ENCODE peak calls at places on chromosomes 6 and 20, in five cellular contexts. E is astrocyte, X is dorsolateral prefrontal cortex, G is left ventricle myocardium inferior, F is mammary epithelial cell. D is an unnamed sample.
A peak's percentile ranks its signal among the peaks of the same experiment; 100 is the strongest.

GRCh38 chr6:158605266-158605878 is 39.2 kb downstream of the DYNLT1 start:
- DNase-seq in E (peak; percentile 50), F (peak; percentile 53), X (peak; percentile 62), G (no peak), D (peak; percentile 76)

GRCh38 chr6:43283514-43283901 is 14.6 kb upstream of the SLC22A7 start:
- DNase-seq in E (no peak), X (no peak), F (no peak), G (no peak), D (no peak)

GRCh38 chr6:35722121-35722761 is 14.6 kb upstream of the ARMC12 start:
- DNase-seq in G (peak; percentile 71), F (no peak), E (no peak), X (no peak), D (peak; percentile 87)

GRCh38 chr20:49096212-49096730 is 50.2 kb downstream of the CSE1L start:
- DNase-seq in G (no peak), F (no peak), X (no peak), E (no peak), D (no peak)

GRCh38 chr20:59042151-59042795 is at the start of gene PRELID3B:
- DNase-seq in G (peak; percentile 36), E (no peak), F (peak; percentile 60), X (no peak), D (peak; percentile 79)

GRCh38 chr20:3563548-3564177 is 92.8 kb downstream of the ATRN start:
- DNase-seq in F (peak; percentile 39), G (no peak), X (no peak), E (peak; percentile 14), D (peak; percentile 31)

GRCh38 chr6:163748036-163748435 is 333.5 kb downstream of the QKI start:
- DNase-seq in G (no peak), F (no peak), E (no peak), X (no peak), D (no peak)

GRCh38 chr6:42864602-42865001 is 14.8 kb upstream of the RPL7L1 start:
- DNase-seq in G (no peak), F (no peak), E (no peak), X (peak; percentile 11), D (no peak)

GRCh38 chr6:108157234-108157971 is 8.4 kb upstream of the NR2E1 start:
- DNase-seq in X (no peak), F (no peak), G (no peak), E (no peak), D (no peak)
- H3K27ac ChIP-seq in X (no peak overlapping the region), F (no peak overlapping the region), G (no peak overlapping the region), E (no peak overlapping the region), D (no peak overlapping the region)

DNA sequence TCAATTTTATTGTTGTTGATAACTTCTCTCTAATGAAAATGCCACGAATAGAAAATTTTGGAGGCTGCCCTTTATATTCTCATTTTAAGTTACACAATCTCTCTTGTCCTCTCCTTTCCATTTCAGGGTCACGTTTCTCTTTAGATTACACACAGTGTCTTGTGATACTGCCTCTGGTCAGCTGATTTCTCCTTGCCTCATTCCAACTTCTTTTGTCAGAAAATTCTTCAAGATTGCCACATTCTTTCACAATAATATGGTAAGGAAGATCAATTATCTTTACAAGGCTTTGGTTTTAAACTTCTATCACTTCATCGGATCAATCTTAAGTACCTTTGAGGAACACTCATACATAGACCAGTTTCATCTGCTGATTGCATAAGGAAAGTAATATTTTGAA is 370.3 kb downstream of the RFPL4B start:
- DNase-seq in X (no peak), E (peak; percentile 16), F (no peak), G (no peak), D (no peak)
- H3K27ac ChIP-seq in X (no peak overlapping the region), E (no peak overlapping the region), F (no peak overlapping the region), G (no peak overlapping the region), D (no peak overlapping the region)

GRCh38 chr6:102895683-102896082 is 1502.2 kb downstream of the GRIK2 start:
- DNase-seq in E (no peak), X (no peak), G (no peak), F (no peak), D (no peak)
- H3K27ac ChIP-seq in E (no peak overlapping the region), X (no peak overlapping the region), G (no peak overlapping the region), F (no peak overlapping the region), D (no peak overlapping the region)

DNA sequence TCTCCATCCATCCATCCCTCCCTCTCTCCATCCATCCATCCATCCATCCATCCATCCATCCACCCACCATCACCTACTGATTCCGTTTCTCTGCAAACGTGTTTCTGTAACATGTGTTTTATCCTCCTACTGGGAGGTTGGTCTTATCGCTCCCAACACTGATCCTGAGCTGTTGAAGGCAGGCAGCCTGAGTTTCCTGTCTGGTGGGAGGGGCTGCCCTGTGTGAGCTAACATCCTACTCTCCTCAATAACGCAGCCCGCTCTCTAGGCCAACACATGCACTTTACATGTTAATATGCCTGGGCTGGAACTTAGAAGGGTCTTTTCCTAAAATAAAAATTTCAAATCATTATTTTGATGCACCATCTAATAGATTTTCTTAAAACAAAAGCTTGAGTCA is 126.5 kb downstream of the WDR27 start:
- DNase-seq in X (no peak), E (no peak), G (no peak), F (no peak), D (no peak)
- H3K27ac ChIP-seq in X (no peak overlapping the region), E (no peak overlapping the region), G (no peak overlapping the region), F (no peak overlapping the region), D (no peak overlapping the region)

GRCh38 chr6:152680151-152680550 is 17.5 kb upstream of the MYCT1 start:
- DNase-seq in E (no peak), F (no peak), G (no peak), X (no peak), D (no peak)
- H3K27ac ChIP-seq in E (no peak overlapping the region), F (no peak overlapping the region), G (no peak overlapping the region), X (no peak overlapping the region), D (no peak overlapping the region)

D was measured in small intestine.